ENCODE peak calls at places on chromosomes 11 and 22, in eight cellular contexts. W, R, F, A, B, T, U and D are unnamed samples.

GRCh38 chr11:37442576-37442975 is 844.5 kb upstream of the RAG2 start:
- DNase-seq in W (no peak), R (no peak), F (no peak), A (no peak), B (peak; percentile 26), T (no peak), U (peak; percentile 9), D (no peak)

GRCh38 chr22:29457730-29458129 is 19.3 kb downstream of the RFPL1 start:
- DNase-seq in W (peak; percentile 50), R (no peak), F (no peak), A (peak; percentile 60), B (peak; percentile 57), T (peak; percentile 49), U (peak; percentile 33), D (peak; percentile 47)

GRCh38 chr22:35324067-35324466 is 24.4 kb downstream of the TOM1 start:
- DNase-seq in W (peak; percentile 22), R (no peak), F (no peak), A (no peak), B (no peak), T (no peak), U (no peak), D (no peak)

GRCh38 chr11:73350908-73351636 is 25.1 kb upstream of the RELT start:
- DNase-seq in W (no peak), R (peak; percentile 55), F (peak; percentile 16), A (peak; percentile 73), B (peak; percentile 90), T (peak; percentile 52), U (peak; percentile 55), D (peak; percentile 73)

GRCh38 chr11:868394-868793 is 25.7 kb downstream of the TSPAN4 start:
- DNase-seq in W (no peak), R (no peak), F (no peak), A (no peak), B (no peak), T (no peak), U (no peak), D (no peak)

GRCh38 chr22:33917744-33918406 is 2.4 kb downstream of the LARGE1 start:
- DNase-seq in W (no peak), R (no peak), F (no peak), A (peak; percentile 26), B (no peak), T (no peak), U (no peak), D (no peak)

GRCh38 chr11:116478676-116479075 is 294.1 kb downstream of the BUD13 start:
- DNase-seq in W (no peak), R (no peak), F (no peak), A (no peak), B (no peak), T (no peak), U (no peak), D (no peak)

GRCh38 chr11:113274708-113275582 is 39.4 kb upstream of the TTC12 start:
- DNase-seq in W (no peak), R (no peak), F (no peak), A (peak; percentile 3), B (no peak), T (peak; percentile 35), U (peak; percentile 34), D (peak; percentile 20)

GRCh38 chr11:44787981-44788380 is 61.2 kb downstream of the TSPAN18 start:
- DNase-seq in W (peak; percentile 26), R (no peak), F (no peak), A (no peak), B (no peak), T (no peak), U (no peak), D (no peak)

GRCh38 chr11:114466742-114467141 is 27.5 kb downstream of the REXO2 start:
- DNase-seq in W (no peak), R (no peak), F (no peak), A (no peak), B (no peak), T (no peak), U (no peak), D (no peak)

GRCh38 chr22:17951315-17951714 is 73.0 kb downstream of the MICAL3 start:
- DNase-seq in W (no peak), R (no peak), F (no peak), A (no peak), B (no peak), T (no peak), U (no peak), D (no peak)

GRCh38 chr22:10781571-10782403 is 4746.2 kb upstream of the OR11H1 start:
- DNase-seq in W (peak; percentile 69), R (no peak), F (no peak), A (no peak), B (no peak), T (no peak), U (no peak), D (no peak)

GRCh38 chr22:44413211-44413610 is 84.8 kb downstream of the RTL6 start:
- DNase-seq in W (peak; percentile 19), R (no peak), F (no peak), A (no peak), B (no peak), T (no peak), U (no peak), D (no peak)

GRCh38 chr11:65792456-65792855 is 5.6 kb downstream of the OVOL1 start:
- DNase-seq in W (no peak), R (no peak), F (no peak), A (no peak), B (no peak), T (no peak), U (peak; percentile 69), D (no peak)

GRCh38 chr11:102421262-102421661 is 31.3 kb downstream of the TMEM123 start:
- DNase-seq in W (no peak), R (no peak), F (no peak), A (no peak), B (no peak), T (no peak), U (no peak), D (no peak)

GRCh38 chr11:79466411-79466810 is 25.6 kb upstream of the TENM4 start:
- DNase-seq in W (no peak), R (no peak), F (no peak), A (no peak), B (peak; percentile 66), T (no peak), U (peak; percentile 27), D (peak; percentile 57)

GRCh38 chr22:44180706-44181032 is at the start of gene PARVG:
- DNase-seq in W (no peak), R (peak; percentile 48), F (peak; percentile 43), A (no peak), B (no peak), T (no peak), U (peak; percentile 7), D (peak; percentile 36)